ENCODE peak calls at places on chromosomes 11 and 22, in four cellular contexts. O is aorta, Y is left ventricle myocardium inferior, P is right lobe of liver. N is an unnamed sample.

GRCh38 chr11:46659908-46660307 is 40.5 kb downstream of the ARHGAP1 start:
- DNase-seq in O (no peak), Y (no peak), P (no peak), N (no peak)

GRCh38 chr11:126378763-126379162 is 23.3 kb downstream of the ST3GAL4 start:
- DNase-seq in O (peak; percentile 9), Y (peak; percentile 18), P (no peak), N (peak; percentile 76)

GRCh38 chr11:122139595-122139866 is 23.5 kb upstream of the BLID start:
- DNase-seq in O (no peak), Y (no peak), P (no peak), N (no peak)

GRCh38 chr11:44047931-44048431 is at the start of gene ACCSL:
- DNase-seq in O (peak; percentile 57), Y (no peak), P (no peak), N (no peak)

GRCh38 chr22:32753591-32753990 is 47.9 kb upstream of the TIMP3 start:
- DNase-seq in O (no peak), Y (no peak), P (no peak), N (no peak)

GRCh38 chr11:38089728-38090127 is 1491.7 kb upstream of the RAG2 start:
- DNase-seq in O (no peak), Y (no peak), P (no peak), N (no peak)

GRCh38 chr11:70668204-70669202 is 270.2 kb downstream of the CTTN start:
- DNase-seq in O (no peak), Y (no peak), P (no peak), N (no peak)

GRCh38 chr11:65448418-65449196 is 26.0 kb downstream of the NEAT1 start:
- DNase-seq in O (no peak), Y (no peak), P (no peak), N (no peak)

GRCh38 chr11:7436146-7436545 is 49.2 kb upstream of the OLFML1 start:
- DNase-seq in O (no peak), Y (no peak), P (no peak), N (no peak)

GRCh38 chr22:47163876-47164513 is 401.5 kb downstream of the TBC1D22A start:
- DNase-seq in O (peak; percentile 35), Y (peak; percentile 42), P (peak; percentile 56), N (no peak)

GRCh38 chr11:120651836-120652235 is 140.3 kb downstream of the GRIK4 start:
- DNase-seq in O (no peak), Y (no peak), P (no peak), N (no peak)

GRCh38 chr11:20474951-20475517 is 87.5 kb downstream of the PRMT3 start:
- DNase-seq in O (no peak), Y (no peak), P (no peak), N (no peak)

GRCh38 chr11:125457814-125458343 is 38.2 kb downstream of the FEZ1 start:
- DNase-seq in O (peak; percentile 89), Y (peak; percentile 72), P (no peak), N (peak; percentile 56)

GRCh38 chr11:68263444-68264035 is 8.2 kb downstream of the C11orf24 start:
- DNase-seq in O (no peak), Y (no peak), P (no peak), N (no peak)

GRCh38 chr22:46171940-46172339 is 21.6 kb downstream of the PPARA start:
- DNase-seq in O (no peak), Y (no peak), P (no peak), N (peak; percentile 49)

GRCh38 chr11:61671527-61671926 is 8.7 kb upstream of the DAGLA start:
- DNase-seq in O (no peak), Y (no peak), P (no peak), N (no peak)

GRCh38 chr22:43185860-43186261 is 1.1 kb downstream of the TTLL12 start:
- DNase-seq in O (peak; percentile 64), Y (peak; percentile 67), P (peak; percentile 80), N (peak; percentile 83)

GRCh38 chr11:96238563-96239166 is 104.3 kb downstream of the MAML2 start:
- DNase-seq in O (no peak), Y (no peak), P (no peak), N (no peak)

GRCh38 chr11:58958500-58958899 is 19.2 kb downstream of the GLYATL1 start:
- DNase-seq in O (no peak), Y (no peak), P (no peak), N (peak; percentile 60)

GRCh38 chr11:95149659-95150294 is 60.1 kb downstream of the ENDOD1 start:
- DNase-seq in O (no peak), Y (peak; percentile 35), P (peak; percentile 59), N (peak; percentile 90)

GRCh38 chr11:112967082-112967481 is 5.9 kb downstream of the NCAM1 start:
- DNase-seq in O (no peak), Y (no peak), P (no peak), N (no peak)

GRCh38 chr11:7571640-7572000 is 57.8 kb downstream of the PPFIBP2 start:
- DNase-seq in O (peak; percentile 64), Y (peak; percentile 65), P (peak; percentile 66), N (peak; percentile 85)

GRCh38 chr11:12868315-12869073 is 140.6 kb upstream of the RASSF10 start:
- DNase-seq in O (no peak), Y (no peak), P (no peak), N (no peak)

GRCh38 chr11:14029971-14030531 is 67.5 kb downstream of the SPON1 start:
- DNase-seq in O (peak; percentile 84), Y (peak; percentile 75), P (peak; percentile 73), N (peak; percentile 66)

GRCh38 chr11:87809256-87809655 is 366.0 kb downstream of the RAB38 start:
- DNase-seq in O (no peak), Y (no peak), P (no peak), N (no peak)

GRCh38 chr11:66068923-66069714 is 953 bp upstream of the PACS1 start:
- DNase-seq in O (peak; percentile 78), Y (peak; percentile 40), P (no peak), N (peak; percentile 76)

GRCh38 chr11:134562941-134563471 is 151.0 kb upstream of the B3GAT1 start:
- DNase-seq in O (no peak), Y (no peak), P (no peak), N (peak; percentile 8)

GRCh38 chr11:101706015-101706414 is 122.2 kb upstream of the TRPC6 start:
- DNase-seq in O (no peak), Y (no peak), P (no peak), N (no peak)

GRCh38 chr11:113014262-113014661 is 53.0 kb downstream of the NCAM1 start:
- DNase-seq in O (no peak), Y (no peak), P (no peak), N (no peak)

GRCh38 chr22:17087176-17088131 is 2.7 kb downstream of the IL17RA start:
- DNase-seq in O (no peak), Y (no peak), P (peak; percentile 34), N (no peak)

GRCh38 chr11:63610604-63611394 is 3.4 kb downstream of the PLAAT3 start:
- DNase-seq in O (no peak), Y (no peak), P (no peak), N (peak; percentile 39)

GRCh38 chr22:36946436-36947158 is 33.2 kb downstream of the CSF2RB start:
- DNase-seq in O (no peak), Y (no peak), P (no peak), N (no peak)

GRCh38 chr22:47124946-47125345 is 362.5 kb downstream of the TBC1D22A start:
- DNase-seq in O (peak; percentile 40), Y (no peak), P (peak; percentile 43), N (no peak)

GRCh38 chr11:47137476-47137875 is 39.2 kb downstream of the ARFGAP2 start:
- DNase-seq in O (no peak), Y (no peak), P (no peak), N (no peak)

GRCh38 chr22:49963647-49964026 is 3.1 kb downstream of the PIM3 start:
- DNase-seq in O (peak; percentile 44), Y (peak; percentile 15), P (no peak), N (no peak)
- H3K4me3 ChIP-seq in O (no peak overlapping the region), Y (peak overlapping the region; percentile 96), P (peak overlapping the region; percentile 95), N (no peak overlapping the region)

DNA sequence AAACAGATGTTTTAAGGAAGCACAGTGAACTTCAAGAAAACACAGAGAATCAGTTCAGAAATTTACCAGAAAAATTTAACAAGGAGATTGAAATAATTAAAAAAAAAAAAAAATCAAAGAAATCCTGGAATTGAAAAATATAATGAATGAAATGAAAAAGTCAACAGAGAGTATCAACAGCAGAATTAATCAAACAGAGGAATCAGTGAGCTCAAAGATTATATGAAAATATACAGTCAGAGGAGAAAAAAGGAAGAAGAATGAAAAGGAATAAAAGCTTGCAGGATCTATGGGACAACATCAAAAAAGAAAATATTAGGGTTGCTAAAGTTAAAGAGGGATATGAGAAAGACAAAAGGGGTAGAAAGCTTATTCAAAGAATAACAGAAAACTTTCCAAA is 82.3 kb downstream of the XRRA1 start:
- DNase-seq in O (no peak), Y (no peak), P (no peak), N (no peak)
- H3K9me3 ChIP-seq in O (peaks cover 36% of the 10 kb centered on the region), Y (peaks cover 83% of the 10 kb centered on the region), P (no peaks in the 10 kb centered on the region), N (no peaks in the 10 kb centered on the region)

GRCh38 chr11:69476715-69477025 is 4.8 kb upstream of the LINC01488 start:
- DNase-seq in O (peak; percentile 44), Y (no peak), P (no peak), N (no peak)

GRCh38 chr11:69474736-69475135 is 6.7 kb upstream of the LINC01488 start:
- DNase-seq in O (peak; percentile 17), Y (no peak), P (peak; percentile 27), N (no peak)

GRCh38 chr11:69477111-69477510 is 4.4 kb upstream of the LINC01488 start:
- DNase-seq in O (peak; percentile 34), Y (no peak), P (peak; percentile 28), N (no peak)

GRCh38 chr11:69475141-69475865 is 6.2 kb upstream of the LINC01488 start:
- DNase-seq in O (peak; percentile 26), Y (peak; percentile 9), P (peak; percentile 42), N (no peak)

DNA sequence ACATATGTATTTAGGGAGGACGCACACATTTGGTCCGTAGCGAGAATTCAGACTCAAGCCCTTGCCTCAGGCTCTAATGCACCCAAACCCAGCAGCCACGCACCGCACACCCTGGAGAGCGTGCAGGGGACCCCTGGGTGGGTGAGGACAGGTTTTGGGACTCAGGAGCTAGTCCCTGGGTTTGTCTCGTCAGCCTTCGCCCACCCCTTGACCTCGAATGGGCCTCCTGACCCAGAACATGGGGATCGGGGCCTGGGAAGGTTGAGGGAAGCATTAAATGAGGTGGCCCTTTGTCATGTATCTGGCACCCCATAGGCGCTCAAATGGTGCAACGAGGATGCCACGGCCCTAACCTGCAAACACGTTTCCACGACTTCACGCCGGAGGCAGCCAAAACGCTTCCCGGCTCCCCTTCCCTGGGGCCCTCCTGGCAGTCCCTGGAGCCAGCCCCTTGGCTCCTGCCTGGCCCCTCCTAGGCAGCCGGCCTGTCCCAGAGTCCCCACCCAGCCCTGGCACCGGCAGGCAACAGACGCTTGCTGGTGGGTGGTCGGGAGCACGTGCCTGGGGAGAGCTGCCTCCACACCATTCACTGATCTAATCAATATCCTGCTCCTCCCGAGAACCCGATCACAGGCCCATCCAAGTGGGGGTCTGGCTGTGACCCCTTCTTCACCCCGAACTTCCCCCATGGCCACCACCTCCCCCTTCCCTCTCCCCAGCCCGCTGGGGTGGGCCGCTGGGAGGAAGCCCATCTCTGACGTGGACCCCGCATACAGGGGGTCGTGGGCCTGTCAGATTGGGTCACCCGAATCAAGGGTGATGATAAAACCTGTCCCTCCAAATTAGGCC is 5.4 kb upstream of the LINC01488 start:
- DNase-seq in O (peak; percentile 33), Y (peak; percentile 7), P (peak; percentile 50), N (no peak)
- H3K4me3 ChIP-seq in O (no peak overlapping the region), Y (no peak overlapping the region), P (no peak overlapping the region), N (no peak overlapping the region)

DNA sequence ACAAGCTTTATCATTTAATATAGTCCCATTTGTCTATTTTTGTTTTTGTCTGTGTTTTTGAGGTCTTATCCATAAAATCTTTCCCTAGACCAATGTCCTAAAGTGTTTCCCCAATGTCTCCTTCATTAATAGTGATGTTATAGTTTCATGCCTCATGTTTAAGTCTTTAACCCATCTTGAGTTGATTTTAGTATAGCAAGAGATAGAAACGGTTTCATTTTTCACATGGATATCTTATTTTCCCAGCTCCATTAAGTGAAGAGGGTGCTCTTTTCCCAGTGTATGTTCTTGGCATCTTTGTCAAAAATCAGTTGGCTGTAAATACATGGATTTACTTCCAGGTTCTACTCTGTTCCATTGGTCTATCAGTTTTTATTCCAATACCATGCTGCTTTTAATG is 58.2 kb downstream of the KCNQ1OT1 start:
- DNase-seq in O (no peak), Y (no peak), P (no peak), N (no peak)
- H3K9me3 ChIP-seq in O (peaks cover 11% of the 10 kb centered on the region), Y (peaks cover 97% of the 10 kb centered on the region), P (no peaks in the 10 kb centered on the region), N (no peaks in the 10 kb centered on the region)

N was measured in testis.